ENCODE peak calls at places on chromosomes 7 and 10, in four cellular contexts. V is mesenchymal stem cell, O is A549, R is cardiac muscle cell. K is an unnamed sample.

GRCh38 chr7:47119408-47119807 is 462.5 kb downstream of the TNS3 start:
- DNase-seq in V (no peak), R (no peak), O (no peak), K (no peak)

GRCh38 chr7:138584283-138584682 is 116.9 kb downstream of the SVOPL start:
- DNase-seq in V (no peak), R (no peak), O (no peak), K (no peak)

GRCh38 chr10:23310443-23310842 is 34.2 kb downstream of the C10orf67 start:
- DNase-seq in V (no peak), O (no peak), R (peak; percentile 12), K (no peak)

GRCh38 chr10:93063977-93064660 is 3.5 kb downstream of the CYP26C1 start:
- DNase-seq in R (no peak), V (no peak), O (no peak), K (no peak)

GRCh38 chr7:30583181-30583580 is 11.5 kb upstream of the GARS1 start:
- DNase-seq in R (no peak), V (no peak), O (no peak), K (no peak)

GRCh38 chr7:107103369-107103768 is 58.9 kb downstream of the PRKAR2B start:
- DNase-seq in R (no peak), V (peak; percentile 75), O (no peak), K (no peak)

GRCh38 chr7:54989826-54990225 is 29.0 kb upstream of the EGFR start:
- DNase-seq in O (no peak), R (no peak), V (no peak), K (no peak)

GRCh38 chr7:1975581-1975980 is 257.2 kb downstream of the MAD1L1 start:
- DNase-seq in R (no peak), O (no peak), V (no peak), K (no peak)

GRCh38 chr7:157274991-157275427 is 61.8 kb upstream of the DNAJB6 start:
- DNase-seq in R (no peak), O (no peak), V (no peak), K (no peak)

GRCh38 chr10:108597657-108598319 is 1325.5 kb downstream of the XPNPEP1 start:
- DNase-seq in R (no peak), V (no peak), O (no peak), K (no peak)

GRCh38 chr10:134743-135600 is at the start of gene ZMYND11:
- DNase-seq in V (peak; percentile 67), R (peak; percentile 76), O (peak; percentile 59), K (peak; percentile 52)

GRCh38 chr10:106560925-106561640 is 603.4 kb downstream of the SORCS1 start:
- DNase-seq in R (no peak), O (no peak), V (peak; percentile 39), K (no peak)

GRCh38 chr7:1912472-1913289 is 242.6 kb downstream of the ELFN1 start:
- DNase-seq in R (peak; percentile 46), V (peak; percentile 72), O (no peak), K (no peak)

GRCh38 chr10:127132434-127132833 is 64.0 kb downstream of the INSYN2A start:
- DNase-seq in V (no peak), R (no peak), O (no peak), K (no peak)

GRCh38 chr10:58322072-58322834 is 12.6 kb upstream of the UBE2D1 start:
- DNase-seq in V (peak; percentile 52), R (no peak), O (peak; percentile 30), K (no peak)

GRCh38 chr7:22442187-22442886 is 57.7 kb downstream of the STEAP1B start:
- DNase-seq in R (no peak), O (no peak), V (no peak), K (no peak)

GRCh38 chr7:129650056-129650758 is 38.7 kb downstream of the NRF1 start:
- DNase-seq in R (no peak), V (no peak), O (no peak), K (no peak)

GRCh38 chr10:46530249-46531186 is 25.9 kb downstream of the GPRIN2 start:
- DNase-seq in V (peak; percentile 89), R (no peak), O (peak; percentile 94), K (peak; percentile 34)

GRCh38 chr10:24390746-24391145 is 181.8 kb downstream of the KIAA1217 start:
- DNase-seq in O (no peak), V (no peak), R (no peak), K (no peak)

GRCh38 chr7:155969192-155969929 is 157.1 kb upstream of the SHH start:
- DNase-seq in O (no peak), R (no peak), V (no peak), K (no peak)

GRCh38 chr7:90655566-90655965 is 59.4 kb downstream of the CDK14 start:
- DNase-seq in O (no peak), R (no peak), V (peak; percentile 80), K (no peak)

GRCh38 chr10:33136781-33137180 is 178.8 kb upstream of the ITGB1 start:
- DNase-seq in R (no peak), O (no peak), V (peak; percentile 45), K (no peak)

GRCh38 chr7:132099163-132099562 is 477.1 kb downstream of the PLXNA4 start:
- DNase-seq in O (no peak), R (no peak), V (no peak), K (no peak)

GRCh38 chr7:44764665-44765578 is 16.3 kb downstream of the ZMIZ2 start:
- DNase-seq in V (peak; percentile 5), O (peak; percentile 39), R (no peak), K (no peak)

GRCh38 chr7:94969434-94970084 is 62.2 kb downstream of the PPP1R9A start:
- DNase-seq in V (no peak), R (peak; percentile 2), O (peak; percentile 56), K (no peak)

GRCh38 chr7:55050286-55050685 is 31.5 kb downstream of the EGFR start:
- DNase-seq in V (no peak), O (no peak), R (no peak), K (no peak)

GRCh38 chr10:116888380-116889055 is 39.2 kb downstream of the ENO4 start:
- DNase-seq in R (no peak), O (peak; percentile 61), V (peak; percentile 83), K (no peak)

GRCh38 chr7:153392726-153393125 is 633.2 kb downstream of the ACTR3B start:
- DNase-seq in V (no peak), O (no peak), R (no peak), K (no peak)

GRCh38 chr10:129477051-129477450 is 10.0 kb downstream of the MGMT start:
- DNase-seq in R (no peak), O (no peak), V (no peak), K (no peak)

GRCh38 chr7:149320313-149321124 is 58.5 kb downstream of the ZNF783 start:
- DNase-seq in O (no peak), V (no peak), R (no peak), K (no peak)

GRCh38 chr10:42754155-42755027 is 28.2 kb upstream of the BMS1 start:
- DNase-seq in O (no peak), V (peak; percentile 25), R (peak; percentile 31), K (no peak)

DNA sequence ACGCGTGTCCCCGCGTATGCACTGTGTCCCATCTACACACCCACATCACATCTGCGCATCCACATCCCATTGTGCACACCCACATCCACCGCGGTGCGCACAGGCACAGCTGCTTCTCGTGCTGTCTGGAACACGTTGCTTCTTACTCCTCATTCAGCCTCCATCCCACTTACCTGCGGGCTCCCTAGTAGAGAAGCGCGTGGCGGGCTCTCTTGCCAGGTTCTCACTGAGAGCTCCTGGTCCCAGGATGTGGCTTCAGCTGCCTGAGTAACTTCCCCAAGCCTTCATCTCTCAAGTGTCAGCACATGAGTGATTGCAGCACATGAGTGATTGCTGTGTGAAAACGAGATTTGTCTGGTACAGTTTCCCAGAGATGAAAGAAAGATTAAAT is 117.8 kb downstream of the TRRAP start:
- DNase-seq in R (no peak), O (no peak), V (no peak), K (no peak)
- H3K27ac ChIP-seq in R (no peak overlapping the region), O (no peak overlapping the region), V (no peak overlapping the region), K (no peak overlapping the region)

GRCh38 chr7:70700935-70701425 is 431.0 kb upstream of the GALNT17 start:
- DNase-seq in R (no peak), V (no peak), O (no peak), K (no peak)
- H3K27ac ChIP-seq in R (no peak overlapping the region), V (no peak overlapping the region), O (no peak overlapping the region), K (no peak overlapping the region)

GRCh38 chr10:10911471-10911921 is 106.2 kb upstream of the CELF2 start:
- DNase-seq in R (peak; percentile 79), V (peak; percentile 92), O (no peak), K (peak; percentile 54)

GRCh38 chr10:10915215-10915614 is 102.5 kb upstream of the CELF2 start:
- DNase-seq in O (no peak), R (no peak), V (peak; percentile 9), K (no peak)

GRCh38 chr10:10911035-10911434 is 106.6 kb upstream of the CELF2 start:
- DNase-seq in V (no peak), O (no peak), R (peak; percentile 21), K (no peak)

GRCh38 chr10:10917031-10917430 is 100.6 kb upstream of the CELF2 start:
- DNase-seq in O (no peak), R (no peak), V (no peak), K (no peak)

GRCh38 chr10:10914129-10914528 is 103.5 kb upstream of the CELF2 start:
- DNase-seq in O (no peak), R (peak; percentile 65), V (no peak), K (no peak)
- H3K27ac ChIP-seq in O (no peak overlapping the region), R (peak overlapping the region; percentile 89), V (no peak overlapping the region), K (peak overlapping the region; percentile 22)

GRCh38 chr10:3668276-3668960 is 116.6 kb downstream of the KLF6 start:
- DNase-seq in V (peak; percentile 81), R (peak; percentile 32), O (no peak), K (no peak)
- H3K27ac ChIP-seq in V (peak overlapping the region; percentile 43), R (no peak overlapping the region), O (no peak overlapping the region), K (no peak overlapping the region)

GRCh38 chr10:100528123-100528884 is 1.4 kb downstream of the NDUFB8 start:
- DNase-seq in R (no peak), V (no peak), O (no peak), K (no peak)
- H3K27ac ChIP-seq in R (no peak overlapping the region), V (no peak overlapping the region), O (no peak overlapping the region), K (peak overlapping the region; percentile 81)

DNA sequence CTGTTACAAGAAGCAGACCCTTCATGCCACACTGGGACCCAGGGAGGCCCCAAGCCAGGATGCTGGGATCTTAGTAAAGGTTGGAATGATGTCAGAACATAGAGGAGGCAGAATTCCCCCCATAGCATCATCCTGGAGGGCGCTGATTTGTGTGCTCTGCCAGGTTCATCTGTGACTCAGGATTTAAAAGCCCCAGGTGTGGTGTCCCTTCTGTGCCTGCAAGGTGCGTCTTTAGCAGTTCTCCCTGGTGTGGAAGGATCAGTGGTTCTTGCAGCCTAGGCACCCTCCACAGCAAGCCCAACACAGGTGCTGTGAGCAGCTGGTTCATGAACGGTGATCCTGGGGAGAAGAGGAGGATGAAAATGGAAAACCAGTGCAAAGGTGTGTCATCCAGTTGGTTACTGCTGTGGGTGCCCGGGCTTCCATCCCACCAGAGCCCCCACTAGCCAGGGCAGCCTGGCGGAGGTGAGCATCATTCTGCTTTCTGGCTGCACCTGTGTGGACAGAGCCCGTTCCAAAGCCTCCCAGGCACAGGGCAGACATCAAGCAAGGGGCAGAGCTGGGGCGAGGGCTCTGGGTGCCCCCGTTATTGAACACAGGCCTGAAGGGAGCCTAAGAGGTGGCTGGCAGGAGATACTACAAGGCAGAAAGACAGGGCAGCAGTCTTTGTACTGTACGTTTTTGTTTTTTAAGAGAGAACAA is 49.5 kb downstream of the IKZF1 start:
- DNase-seq in V (no peak), R (no peak), O (no peak), K (no peak)
- H3K27ac ChIP-seq in V (no peak overlapping the region), R (no peak overlapping the region), O (no peak overlapping the region), K (no peak overlapping the region)

DNA sequence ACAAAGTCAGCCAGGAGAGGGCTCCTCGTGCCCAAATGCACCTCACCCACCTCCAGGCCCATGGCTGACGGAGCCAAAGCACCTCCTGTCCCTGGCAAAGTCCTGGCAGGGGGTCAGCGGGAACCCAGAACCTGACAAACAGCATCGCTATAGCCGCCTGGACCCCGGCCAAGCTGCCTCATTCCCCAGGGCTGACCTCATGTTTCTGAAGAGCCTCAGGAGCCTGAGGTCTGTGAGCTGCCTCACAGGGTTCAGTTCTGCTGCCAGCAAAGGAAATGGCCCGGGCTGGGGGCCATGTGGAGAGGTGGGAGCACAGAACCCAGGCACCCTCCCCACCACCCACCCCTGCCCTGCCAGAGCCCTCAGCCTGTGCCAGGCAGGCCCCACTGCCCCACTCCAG is 4.2 kb upstream of the NANOS1 start:
- DNase-seq in V (peak; percentile 77), R (peak; percentile 32), O (no peak), K (no peak)
- H3K27ac ChIP-seq in V (peak overlapping the region; percentile 41), R (no peak overlapping the region), O (peak overlapping the region; percentile 32), K (no peak overlapping the region)